ENCODE peak calls at places on chromosomes 16 and 17, in seven cellular contexts. O is tibial artery; C is mammary epithelial cell; N is Panc1; V is fibroblast of lung; R is right lobe of liver; W is CD8-positive, alpha-beta T cell. P is an unnamed sample. For H3K4me1, H3K36me3 and H3K27me3, the result is how much of the 10 kb centered on the place peaks cover.

GRCh38 chr17:75876190-75876937 is 2.0 kb downstream of the TRIM47 start:
- DNase-seq in O (no peak), C (peak), N (no peak), V (no peak), R (peak), W (peak), P (peak)

GRCh38 chr16:59213952-59214351 is 479.8 kb upstream of the GOT2 start:
- DNase-seq in O (no peak), C (no peak), N (no peak), V (peak), R (no peak), W (no peak), P (no peak)

GRCh38 chr17:59651346-59651745 is 31.7 kb downstream of the CLTC start:
- DNase-seq in O (no peak), C (peak), N (no peak), V (peak), R (no peak), W (no peak), P (no peak)

GRCh38 chr17:75853410-75853809 is 1.7 kb downstream of the WBP2 start:
- DNase-seq in O (no peak), C (peak), N (no peak), V (peak), R (no peak), W (no peak), P (no peak)

GRCh38 chr17:43175213-43176118 is 4.5 kb downstream of the NBR1 start:
- DNase-seq in O (no peak), C (peak), N (no peak), V (peak), R (no peak), W (no peak), P (no peak)

GRCh38 chr17:47298712-47299111 is 25.0 kb upstream of the EFCAB13 start:
- DNase-seq in O (no peak), C (no peak), N (no peak), V (no peak), R (no peak), W (no peak), P (no peak)

GRCh38 chr17:49440581-49440980 is 25.9 kb upstream of the PHB1 start:
- DNase-seq in O (no peak), C (no peak), N (no peak), V (no peak), R (no peak), W (no peak), P (no peak)

GRCh38 chr16:50276128-50276444 is 9.7 kb downstream of the ADCY7 start:
- DNase-seq in O (no peak), C (no peak), N (no peak), V (no peak), R (no peak), W (no peak), P (no peak)

GRCh38 chr16:29700253-29700987 is 21.4 kb downstream of the QPRT start:
- DNase-seq in O (peak), C (peak), N (peak), V (peak), R (peak), W (peak), P (peak)

GRCh38 chr17:70041061-70041460 is 34.0 kb upstream of the KCNJ16 start:
- DNase-seq in O (no peak), C (no peak), N (no peak), V (no peak), R (no peak), W (no peak), P (no peak)

GRCh38 chr17:49997773-49998703 is 3.0 kb upstream of the DLX3 start:
- DNase-seq in O (peak), C (peak), N (peak), V (peak), R (peak), W (peak), P (peak)

GRCh38 chr16:74898667-74899066 is 86.3 kb downstream of the WDR59 start:
- DNase-seq in O (no peak), C (no peak), N (no peak), V (no peak), R (no peak), W (no peak), P (no peak)

GRCh38 chr17:77374170-77374936 is 233.6 kb downstream of the SEC14L1 start:
- DNase-seq in O (peak), C (no peak), N (no peak), V (peak), R (peak), W (peak), P (peak)

GRCh38 chr16:77297996-77298637 is 98.9 kb downstream of the SYCE1L start:
- DNase-seq in O (no peak), C (peak), N (no peak), V (peak), R (no peak), W (no peak), P (no peak)

GRCh38 chr16:30637952-30638351 is 12.8 kb upstream of the PRR14 start:
- DNase-seq in O (no peak), C (peak), N (peak), V (peak), R (no peak), W (no peak), P (peak)

GRCh38 chr17:78315355-78316114 is 44.3 kb downstream of the SOCS3 start:
- DNase-seq in O (peak), C (peak), N (peak), V (peak), R (peak), W (no peak), P (peak)

GRCh38 chr17:73510981-73511442 is 133.2 kb downstream of the SDK2 start:
- DNase-seq in O (no peak), C (no peak), N (no peak), V (no peak), R (no peak), W (no peak), P (no peak)

GRCh38 chr16:3530371-3530914 is 29.6 kb downstream of the CLUAP1 start:
- DNase-seq in O (no peak), C (peak), N (no peak), V (no peak), R (no peak), W (no peak), P (no peak)

GRCh38 chr16:57313509-57313908 is 29.0 kb upstream of the PLLP start:
- DNase-seq in O (no peak), C (no peak), N (no peak), V (no peak), R (no peak), W (no peak), P (no peak)

GRCh38 chr16:51034481-51035109 is 116.5 kb downstream of the SALL1 start:
- DNase-seq in O (no peak), C (no peak), N (no peak), V (no peak), R (no peak), W (no peak), P (no peak)

GRCh38 chr17:16945141-16945493 is 26.8 kb downstream of the TNFRSF13B start:
- DNase-seq in O (no peak), C (no peak), N (no peak), V (no peak), R (no peak), W (no peak), P (no peak)
- H3K4me1 ChIP-seq in O (under half), C (under half), N (under half), V (under half), R (under half), W (under half), P (under half)

GRCh38 chr16:1654505-1655268 is 23.4 kb upstream of the JPT2 start:
- DNase-seq in O (no peak), C (no peak), N (no peak), V (no peak), R (no peak), W (no peak), P (no peak)
- H3K36me3 ChIP-seq in O (half or more), C (under half), N (under half), V (under half), R (half or more), W (under half), P (under half)

GRCh38 chr16:87047221-87048037 is 269.8 kb downstream of the C16orf95 start:
- DNase-seq in O (no peak), C (no peak), N (no peak), V (peak), R (no peak), W (no peak), P (no peak)

GRCh38 chr16:87045462-87046216 is 271.6 kb downstream of the C16orf95 start:
- DNase-seq in O (no peak), C (no peak), N (no peak), V (no peak), R (no peak), W (no peak), P (no peak)

GRCh38 chr16:87044829-87045228 is 272.4 kb downstream of the C16orf95 start:
- DNase-seq in O (no peak), C (no peak), N (no peak), V (no peak), R (no peak), W (no peak), P (no peak)

GRCh38 chr16:87048038-87048743 is 269.0 kb downstream of the C16orf95 start:
- DNase-seq in O (no peak), C (no peak), N (no peak), V (no peak), R (no peak), W (no peak), P (no peak)

DNA sequence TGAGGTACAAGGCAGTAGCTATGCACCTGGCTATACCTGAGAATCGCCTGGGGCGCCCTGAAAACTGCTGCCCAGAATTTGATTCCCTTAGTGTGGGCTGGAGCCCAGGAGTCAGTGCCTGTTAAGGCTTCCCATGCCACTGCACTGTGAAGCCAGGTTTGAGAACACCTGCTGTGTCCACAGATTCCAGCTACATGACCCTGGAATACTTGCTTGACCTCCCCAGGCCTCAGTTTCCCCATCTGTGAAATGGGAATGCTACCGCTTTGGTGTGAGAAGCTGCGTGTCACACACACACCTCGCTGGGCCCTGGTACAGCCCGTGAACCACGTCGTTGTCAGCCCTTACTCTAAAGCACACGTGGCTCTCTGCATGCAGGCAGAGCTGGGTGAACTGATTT is 271.0 kb downstream of the C16orf95 start:
- DNase-seq in O (no peak), C (no peak), N (no peak), V (no peak), R (no peak), W (no peak), P (no peak)
- H3K27me3 ChIP-seq in O (under half), C (under half), N (under half), V (under half), R (under half), W (under half), P (under half)

GRCh38 chr17:46157443-46158107 is 35.7 kb downstream of the KANSL1 start:
- DNase-seq in O (no peak), C (no peak), N (no peak), V (peak), R (no peak), W (no peak), P (no peak)
- H3K4me1 ChIP-seq in O (half or more), C (under half), N (under half), V (under half), R (under half), W (half or more), P (half or more)

DNA sequence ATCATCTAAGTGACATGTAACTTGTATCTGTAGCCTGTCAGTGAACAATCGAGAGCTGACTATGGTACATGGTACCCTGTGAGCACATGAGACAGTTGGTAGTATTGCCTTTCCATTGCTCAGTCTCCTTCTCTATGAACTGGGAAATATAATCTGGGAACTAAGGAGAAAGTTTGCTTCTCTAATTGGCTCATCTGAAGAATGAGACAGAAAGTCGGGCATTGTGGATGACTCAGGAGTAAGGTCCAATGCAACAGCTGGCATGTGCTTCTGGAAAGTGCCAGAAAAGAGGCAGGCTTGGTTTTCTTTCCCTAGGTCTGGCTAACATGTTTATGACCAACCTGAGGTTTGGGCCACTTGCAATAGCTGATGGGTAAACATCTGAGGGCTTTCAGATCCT is 51.9 kb downstream of the ZZEF1 start:
- DNase-seq in O (no peak), C (no peak), N (no peak), V (peak), R (no peak), W (no peak), P (no peak)
- H3K36me3 ChIP-seq in O (half or more), C (under half), N (under half), V (under half), R (half or more), W (half or more), P (half or more)

DNA sequence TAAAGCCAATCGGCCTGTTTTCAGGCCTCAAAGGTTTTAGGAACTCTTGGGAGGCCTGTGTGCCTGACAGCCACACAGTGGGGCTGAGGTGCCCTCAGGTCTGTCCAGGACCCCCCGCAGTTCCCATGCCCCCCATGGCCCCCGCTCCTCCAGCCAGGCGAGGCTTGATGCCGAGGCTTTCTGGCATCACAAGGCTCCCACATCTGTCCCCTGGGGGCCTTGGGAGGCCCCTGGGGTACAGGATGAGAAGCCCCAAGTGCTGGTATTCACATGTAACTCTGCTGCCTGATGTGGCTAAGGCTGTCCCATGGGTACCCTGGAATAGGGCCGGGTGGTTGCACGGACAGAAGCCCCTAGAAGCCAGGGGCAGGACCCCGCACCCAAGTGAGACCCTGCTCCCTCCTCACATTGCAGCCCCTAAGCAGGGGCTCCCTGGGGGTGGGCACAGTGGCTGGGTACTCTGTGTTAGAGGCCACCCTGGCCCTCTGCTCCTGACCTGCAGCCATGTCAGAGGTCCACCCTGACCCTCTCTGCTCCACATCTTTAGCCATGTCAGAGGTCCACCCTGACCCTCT is 2.3 kb downstream of the CBFA2T3 start:
- DNase-seq in O (no peak), C (no peak), N (no peak), V (no peak), R (no peak), W (no peak), P (no peak)
- H3K27me3 ChIP-seq in O (half or more), C (under half), N (under half), V (under half), R (under half), W (under half), P (under half)